ENCODE peak calls at places on chromosomes 7 and 10, in five cellular contexts. X is stimulated activated CD4-positive, alpha-beta T cell treated with anti-CD3 and anti-CD28 coated beads, Interleukin-1b, Interleukin-23, amount 100 ng/mL, for 4 hours; L is sciatic nerve; A is Karpas-422; W is anterior cingulate cortex. F is an unnamed sample.
A peak's percentile ranks its signal among the peaks of the same experiment; 100 is the strongest.

GRCh38 chr10:22816298-22816653 is 101.9 kb upstream of the PIP4K2A start:
- DNase-seq in W (no peak), L (no peak), X (no peak), A (no peak), F (no peak)

GRCh38 chr10:104339469-104340098 is 1.3 kb upstream of the ITPRIP start:
- DNase-seq in X (no peak), A (no peak), W (no peak), L (no peak), F (peak; percentile 72)

GRCh38 chr10:103197177-103197576 is 4.1 kb upstream of the NT5C2 start:
- DNase-seq in W (no peak), A (peak; percentile 31), L (no peak), X (no peak), F (peak; percentile 35)

GRCh38 chr7:157016352-157017041 is 6.0 kb upstream of the MNX1 start:
- DNase-seq in A (no peak), X (no peak), L (no peak), W (no peak), F (no peak)

GRCh38 chr7:47488205-47488968 is 93.5 kb downstream of the TNS3 start:
- DNase-seq in W (no peak), X (no peak), A (no peak), L (peak; percentile 6), F (no peak)

GRCh38 chr7:17719998-17720397 is 220.3 kb downstream of the SNX13 start:
- DNase-seq in A (no peak), W (no peak), X (no peak), L (no peak), F (no peak)

GRCh38 chr7:47941136-47941844 is 7.0 kb downstream of the PKD1L1 start:
- DNase-seq in W (no peak), A (no peak), L (no peak), X (no peak), F (no peak)

GRCh38 chr7:38428040-38428439 is 154.6 kb upstream of the TARP start:
- DNase-seq in X (no peak), W (peak; percentile 7), L (no peak), A (no peak), F (no peak)

GRCh38 chr10:23694921-23695824 is 256.3 kb downstream of the OTUD1 start:
- DNase-seq in L (no peak), A (no peak), W (no peak), X (no peak), F (no peak)

GRCh38 chr10:124624456-124624855 is 119.7 kb downstream of the FAM53B start:
- DNase-seq in X (no peak), L (no peak), W (no peak), A (peak; percentile 56), F (no peak)

GRCh38 chr7:111108526-111108925 is 17.6 kb downstream of the LRRN3 start:
- DNase-seq in X (no peak), A (no peak), L (no peak), W (no peak), F (no peak)

GRCh38 chr10:108956149-108956548 is 967.2 kb downstream of the XPNPEP1 start:
- DNase-seq in L (no peak), A (no peak), X (no peak), W (no peak), F (no peak)

GRCh38 chr7:7237201-7237977 is 55.0 kb downstream of the C1GALT1 start:
- DNase-seq in X (no peak), W (no peak), L (no peak), A (no peak), F (no peak)

GRCh38 chr7:25469669-25470068 is 241.4 kb upstream of the NPVF start:
- DNase-seq in W (no peak), X (no peak), A (peak; percentile 24), L (no peak), F (no peak)

GRCh38 chr10:93180402-93181040 is 106.8 kb downstream of the CYP26A1 start:
- DNase-seq in A (no peak), L (peak; percentile 81), W (no peak), X (no peak), F (no peak)

GRCh38 chr7:143362126-143362961 is at the start of gene FAM131B:
- DNase-seq in L (no peak), X (no peak), W (peak; percentile 58), A (no peak), F (no peak)

GRCh38 chr10:87976101-87976743 is 112.8 kb downstream of the PTEN start:
- DNase-seq in A (no peak), X (no peak), L (no peak), W (no peak), F (no peak)

GRCh38 chr7:33554046-33554445 is 351.3 kb upstream of the BMPER start:
- DNase-seq in X (no peak), W (no peak), L (no peak), A (no peak), F (no peak)

GRCh38 chr7:106178593-106179134 is 66.6 kb upstream of the SYPL1 start:
- DNase-seq in A (no peak), W (no peak), L (no peak), X (no peak), F (peak; percentile 55)

GRCh38 chr10:129794056-129794455 is 170.0 kb downstream of the EBF3 start:
- DNase-seq in W (no peak), X (no peak), A (no peak), L (no peak), F (no peak)

GRCh38 chr7:137961200-137962177 is 40.4 kb downstream of the CREB3L2 start:
- DNase-seq in L (no peak), W (no peak), X (no peak), A (no peak), F (no peak)

GRCh38 chr10:31129261-31129660 is 97.6 kb upstream of the ZNF438 start:
- DNase-seq in W (peak; percentile 35), X (no peak), L (no peak), A (no peak), F (no peak)

GRCh38 chr7:50149364-50149763 is 56.3 kb upstream of the ZPBP start:
- DNase-seq in L (no peak), A (no peak), X (no peak), W (no peak), F (no peak)

GRCh38 chr10:116045957-116046356 is 227.0 kb downstream of the GFRA1 start:
- DNase-seq in W (no peak), L (no peak), X (no peak), A (no peak), F (no peak)

GRCh38 chr7:916291-916941 is 38.1 kb downstream of the ADAP1 start:
- DNase-seq in L (no peak), W (no peak), X (no peak), A (no peak), F (no peak)

GRCh38 chr10:88039496-88040200 is 176.2 kb downstream of the PTEN start:
- DNase-seq in L (no peak), W (no peak), A (no peak), X (no peak), F (no peak)

GRCh38 chr10:72503241-72503640 is 122.6 kb downstream of the MICU1 start:
- DNase-seq in X (no peak), A (no peak), L (no peak), W (no peak), F (no peak)

GRCh38 chr7:111242361-111242760 is 151.4 kb downstream of the LRRN3 start:
- DNase-seq in W (no peak), L (no peak), A (no peak), X (no peak), F (no peak)

GRCh38 chr10:91635401-91636400 is 2.8 kb upstream of the PPP1R3C start:
- DNase-seq in X (no peak), L (peak; percentile 76), W (peak; percentile 47), A (peak; percentile 67), F (peak; percentile 71)

GRCh38 chr10:132170561-132171361 is 16.0 kb upstream of the DPYSL4 start:
- DNase-seq in X (no peak), A (peak; percentile 46), W (no peak), L (no peak), F (no peak)

GRCh38 chr10:48639646-48640045 is 34.8 kb upstream of the ARHGAP22 start:
- DNase-seq in W (no peak), A (no peak), L (no peak), X (no peak), F (no peak)

GRCh38 chr7:33201821-33202220 is 72.5 kb downstream of the BBS9 start:
- DNase-seq in A (no peak), W (no peak), L (no peak), X (no peak), F (no peak)

F was measured in stomach.